ENCODE peak calls at places on chromosomes 1 and 21, in eight cellular contexts. K, I, Z, O, V, L, B and U are unnamed samples.

GRCh38 chr1:50425376-50426107 is 2.3 kb upstream of the DMRTA2 start:
- DNase-seq in Z (no peak), K (no peak), V (peak; percentile 31), B (peak; percentile 53), O (no peak), L (no peak), I (no peak), U (no peak)

GRCh38 chr1:222224576-222224975 is 323.3 kb downstream of the HHIPL2 start:
- DNase-seq in O (no peak), Z (peak; percentile 6), I (no peak), B (no peak), K (peak; percentile 4), V (peak; percentile 41), L (peak; percentile 39), U (peak; percentile 33)

GRCh38 chr1:202742496-202742895 is 32.2 kb upstream of the SYT2 start:
- DNase-seq in I (no peak), L (no peak), Z (no peak), V (no peak), K (no peak), O (no peak), B (no peak), U (no peak)

GRCh38 chr1:30061292-30062204 is 661.8 kb downstream of the MATN1 start:
- DNase-seq in K (no peak), B (no peak), O (no peak), I (no peak), V (no peak), Z (no peak), L (no peak), U (no peak)

GRCh38 chr1:13583592-13583963 is at the start of gene PDPN:
- DNase-seq in L (no peak), I (no peak), Z (peak; percentile 75), B (peak; percentile 69), K (peak; percentile 59), V (peak; percentile 53), O (no peak), U (peak; percentile 44)

GRCh38 chr1:188735567-188735966 is 1742.1 kb downstream of the BRINP3 start:
- DNase-seq in Z (no peak), B (no peak), L (no peak), I (no peak), K (no peak), V (no peak), O (no peak), U (no peak)

GRCh38 chr1:84720275-84720780 is 30.1 kb upstream of the SSX2IP start:
- DNase-seq in Z (no peak), B (no peak), L (no peak), K (no peak), O (no peak), I (peak; percentile 27), V (no peak), U (no peak)

GRCh38 chr1:35646043-35646442 is 4.7 kb upstream of the PSMB2 start:
- DNase-seq in I (no peak), B (no peak), L (no peak), Z (no peak), O (no peak), K (no peak), V (no peak), U (peak; percentile 33)

GRCh38 chr1:191641420-191642215 is 516.6 kb upstream of the RGS18 start:
- DNase-seq in Z (peak; percentile 83), K (peak; percentile 78), V (no peak), I (no peak), B (no peak), O (no peak), L (peak; percentile 69), U (peak; percentile 2)

GRCh38 chr1:224276768-224277487 is 53.0 kb downstream of the NVL start:
- DNase-seq in O (no peak), V (no peak), Z (no peak), B (no peak), I (no peak), L (no peak), K (no peak), U (no peak)

GRCh38 chr1:168672278-168672677 is 56.7 kb downstream of the DPT start:
- DNase-seq in I (no peak), B (no peak), O (no peak), V (no peak), L (no peak), Z (no peak), K (no peak), U (no peak)

GRCh38 chr1:111275079-111275478 is 15.6 kb upstream of the CHIA start:
- DNase-seq in K (peak; percentile 77), I (no peak), Z (peak; percentile 85), B (no peak), V (peak; percentile 1), O (no peak), L (peak; percentile 31), U (peak; percentile 95)

GRCh38 chr1:200654660-200655059 is 15.0 kb downstream of the DDX59 start:
- DNase-seq in B (no peak), V (no peak), Z (no peak), L (peak; percentile 29), I (no peak), K (no peak), O (peak; percentile 54), U (peak; percentile 18)

GRCh38 chr21:33825898-33826297 is 89.7 kb downstream of the ATP5PO start:
- DNase-seq in V (peak; percentile 23), B (no peak), Z (peak; percentile 78), I (no peak), L (peak; percentile 65), O (no peak), K (peak; percentile 71), U (peak; percentile 72)

GRCh38 chr1:16018308-16018707 is 465 bp upstream of the HSPB7 start:
- DNase-seq in Z (no peak), B (no peak), O (no peak), K (no peak), I (no peak), L (no peak), V (no peak), U (peak; percentile 34)

GRCh38 chr1:41468082-41468762 is 16.3 kb downstream of the EDN2 start:
- DNase-seq in L (no peak), V (no peak), K (no peak), I (no peak), Z (no peak), O (no peak), B (no peak), U (no peak)
- H3K4me2 ChIP-seq in L (no peak overlapping the region), V (no peak overlapping the region), K (no peak overlapping the region), I (no peak overlapping the region), Z (no peak overlapping the region), O (no peak overlapping the region), B (no peak overlapping the region), U (no peak overlapping the region)

GRCh38 chr1:166129006-166129405 is 37.8 kb downstream of the FAM78B start:
- DNase-seq in B (no peak), V (no peak), K (no peak), Z (no peak), O (no peak), I (no peak), L (no peak), U (no peak)
- H3K4me2 ChIP-seq in B (no peak overlapping the region), V (no peak overlapping the region), K (no peak overlapping the region), Z (no peak overlapping the region), O (no peak overlapping the region), I (no peak overlapping the region), L (no peak overlapping the region), U (no peak overlapping the region)

GRCh38 chr1:7705908-7706216 is 65.2 kb upstream of the VAMP3 start:
- DNase-seq in O (no peak), V (no peak), K (no peak), I (no peak), L (no peak), B (no peak), Z (no peak), U (no peak)

GRCh38 chr1:7702365-7702764 is 68.7 kb upstream of the VAMP3 start:
- DNase-seq in O (no peak), I (no peak), B (no peak), V (no peak), Z (no peak), K (no peak), L (no peak), U (peak; percentile 20)

GRCh38 chr1:7705048-7705907 is 65.8 kb upstream of the VAMP3 start:
- DNase-seq in I (no peak), O (no peak), L (no peak), K (no peak), B (no peak), Z (no peak), V (no peak), U (peak; percentile 13)

GRCh38 chr1:7704214-7705047 is 66.7 kb upstream of the VAMP3 start:
- DNase-seq in O (no peak), I (no peak), L (peak; percentile 78), Z (peak; percentile 85), V (peak; percentile 93), B (peak; percentile 91), K (peak; percentile 70), U (peak; percentile 94)

DNA sequence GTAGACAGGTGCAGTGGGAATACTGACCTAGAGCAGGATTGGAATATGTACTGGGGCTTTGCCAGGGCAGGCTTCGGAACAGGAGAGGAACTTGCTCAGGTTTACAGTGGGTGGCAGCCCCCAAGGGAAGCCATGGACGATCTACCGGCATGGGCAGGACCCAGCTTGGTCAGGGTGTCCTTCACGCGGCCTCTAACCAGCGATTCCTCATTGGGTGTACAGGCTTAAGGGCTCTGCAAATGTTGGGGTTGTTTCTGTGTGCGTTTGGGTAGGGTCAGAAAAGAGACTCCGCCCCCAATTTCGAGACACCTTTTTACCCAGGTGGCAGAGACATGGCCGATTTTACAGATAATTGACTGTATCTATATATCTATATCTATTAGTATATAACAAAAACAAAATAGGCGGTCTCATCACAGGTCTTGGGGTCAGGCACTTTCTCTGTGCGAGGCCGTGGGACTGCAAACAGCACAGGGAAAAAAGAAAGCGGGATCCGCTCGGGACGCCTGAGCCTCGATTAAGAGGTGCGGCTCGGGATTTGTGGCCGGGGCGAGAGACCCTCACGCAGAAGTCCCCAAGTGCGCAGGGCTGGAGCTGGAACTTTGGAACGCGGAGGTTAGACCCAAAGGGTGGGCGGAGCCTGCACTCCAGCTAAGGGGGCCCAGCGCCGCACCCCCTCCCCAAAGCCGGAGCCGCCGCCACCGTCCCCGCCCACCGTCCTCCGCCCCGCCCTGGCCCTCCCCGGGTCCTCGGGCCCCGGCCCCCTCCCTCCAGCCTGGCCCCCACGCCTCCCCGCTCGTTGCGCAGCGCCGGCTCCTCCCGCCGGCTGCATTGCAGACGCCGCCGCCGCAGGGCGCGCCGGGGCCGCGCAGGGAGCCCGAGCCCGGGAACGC is 67.5 kb upstream of the VAMP3 start:
- DNase-seq in L (no peak), V (no peak), O (no peak), B (peak; percentile 51), Z (no peak), K (no peak), I (no peak), U (no peak)
- H3K4me2 ChIP-seq in L (no peak overlapping the region), V (peak overlapping the region; percentile 31), O (no peak overlapping the region), B (peak overlapping the region; percentile 43), Z (no peak overlapping the region), K (peak overlapping the region; percentile 62), I (no peak overlapping the region), U (no peak overlapping the region)

GRCh38 chr21:42081931-42082381 is 10.8 kb downstream of the UMODL1 start:
- DNase-seq in V (no peak), Z (peak; percentile 90), B (no peak), I (no peak), L (no peak), O (no peak), K (peak; percentile 86), U (no peak)

GRCh38 chr21:42080788-42081083 is 9.6 kb downstream of the UMODL1 start:
- DNase-seq in V (peak; percentile 94), L (peak; percentile 89), B (no peak), K (peak; percentile 94), O (no peak), Z (peak; percentile 94), I (no peak), U (peak; percentile 96)

GRCh38 chr21:42079939-42080787 is 9.0 kb downstream of the UMODL1 start:
- DNase-seq in O (no peak), L (peak; percentile 11), B (no peak), V (peak; percentile 42), Z (peak; percentile 81), K (peak; percentile 74), I (no peak), U (peak; percentile 73)

GRCh38 chr21:42081138-42081537 is 10.0 kb downstream of the UMODL1 start:
- DNase-seq in O (no peak), L (no peak), V (peak; percentile 54), K (peak; percentile 15), Z (peak; percentile 37), B (no peak), I (no peak), U (peak; percentile 63)

GRCh38 chr21:42079008-42079938 is 8.2 kb downstream of the UMODL1 start:
- DNase-seq in I (no peak), V (no peak), K (no peak), L (no peak), B (no peak), O (no peak), Z (no peak), U (no peak)
- H3K4me2 ChIP-seq in I (peak overlapping the region; percentile 64), V (no peak overlapping the region), K (peak overlapping the region; percentile 8), L (no peak overlapping the region), B (no peak overlapping the region), O (peak overlapping the region; percentile 10), Z (no peak overlapping the region), U (no peak overlapping the region)